ENCODE peak calls at places on chromosome 19, in five cellular contexts. Y, W, G, E and H are unnamed samples.

GRCh38 chr19:51131780-51132680 is 7.3 kb downstream of the SIGLEC9 start:
- DNase-seq in G (peak; percentile 38), W (no peak), E (peak; percentile 28), Y (peak; percentile 71), H (no peak)

GRCh38 chr19:5107432-5108122 is 138.7 kb downstream of the KDM4B start:
- DNase-seq in G (no peak), Y (no peak), W (no peak), E (no peak), H (no peak)

GRCh38 chr19:55540619-55541018 is 3.7 kb upstream of the SBK2 start:
- DNase-seq in Y (no peak), W (no peak), E (no peak), G (no peak), H (peak; percentile 74)

GRCh38 chr19:42066075-42066754 is 3.8 kb downstream of the GRIK5 start:
- DNase-seq in E (no peak), G (peak; percentile 19), W (no peak), Y (no peak), H (peak; percentile 56)

GRCh38 chr19:38303517-38304351 is at the start of gene C19orf33:
- DNase-seq in W (no peak), Y (peak; percentile 93), G (no peak), E (no peak), H (no peak)

GRCh38 chr19:16714702-16715294 is 4.8 kb upstream of the NWD1 start:
- DNase-seq in E (peak; percentile 40), G (peak; percentile 24), W (peak; percentile 28), Y (peak; percentile 25), H (peak; percentile 69)

GRCh38 chr19:40995355-40995754 is 4.3 kb downstream of the CYP2B6 start:
- DNase-seq in G (no peak), E (no peak), W (no peak), Y (no peak), H (no peak)

GRCh38 chr19:27972291-27973040 is 1240.5 kb downstream of the UQCRFS1 start:
- DNase-seq in G (no peak), E (no peak), Y (peak; percentile 52), W (no peak), H (no peak)

GRCh38 chr19:44912854-44913253 is 1.6 kb upstream of the APOC1 start:
- DNase-seq in E (no peak), G (no peak), W (no peak), Y (no peak), H (peak; percentile 79)

GRCh38 chr19:37401078-37401477 is 30.2 kb downstream of the ZNF527 start:
- DNase-seq in E (no peak), W (no peak), Y (no peak), G (no peak), H (no peak)

GRCh38 chr19:38974599-38975213 is 836 bp downstream of the FBXO17 start:
- DNase-seq in Y (peak; percentile 19), G (no peak), W (no peak), E (no peak), H (no peak)

GRCh38 chr19:40241809-40242384 is 15.4 kb upstream of the CCNP start:
- DNase-seq in W (no peak), G (no peak), Y (no peak), E (no peak), H (no peak)

GRCh38 chr19:29771708-29772415 is 39.9 kb upstream of the CCNE1 start:
- DNase-seq in E (peak; percentile 33), G (peak; percentile 37), W (peak; percentile 58), Y (peak; percentile 85), H (peak; percentile 82)

GRCh38 chr19:55405638-55406037 is 1.9 kb downstream of the UBE2S start:
- DNase-seq in Y (no peak), W (no peak), E (no peak), G (no peak), H (no peak)

GRCh38 chr19:44282846-44283245 is 22.0 kb downstream of the ZNF235 start:
- DNase-seq in G (peak; percentile 19), Y (no peak), E (no peak), W (no peak), H (no peak)

GRCh38 chr19:48501446-48501960 is 10.1 kb downstream of the LMTK3 start:
- DNase-seq in W (peak; percentile 72), Y (peak; percentile 96), E (peak; percentile 47), G (no peak), H (no peak)

GRCh38 chr19:29404951-29405727 is 120.7 kb upstream of the VSTM2B start:
- DNase-seq in W (no peak), G (no peak), E (no peak), Y (peak; percentile 45), H (peak; percentile 17)

GRCh38 chr19:383922-384800 is 24.8 kb downstream of the C2CD4C start:
- DNase-seq in E (no peak), Y (peak; percentile 49), G (no peak), W (peak; percentile 38), H (peak; percentile 15)

GRCh38 chr19:47274891-47275865 is 493 bp downstream of the INAFM1 start:
- DNase-seq in W (peak; percentile 43), Y (no peak), G (no peak), E (peak; percentile 23), H (peak; percentile 29)

GRCh38 chr19:31300406-31300805 is 48.8 kb downstream of the TSHZ3 start:
- DNase-seq in G (no peak), Y (no peak), W (no peak), E (no peak), H (no peak)

GRCh38 chr19:44059229-44059628 is 7.4 kb downstream of the ZNF223 start:
- DNase-seq in G (no peak), E (no peak), W (no peak), Y (no peak), H (no peak)

GRCh38 chr19:35388277-35389054 is 17.6 kb downstream of the GPR42 start:
- DNase-seq in G (no peak), Y (no peak), W (no peak), E (no peak), H (no peak)

GRCh38 chr19:43780706-43781525 is at the start of gene KCNN4:
- DNase-seq in E (peak; percentile 52), Y (peak; percentile 58), G (peak; percentile 67), W (no peak), H (no peak)

GRCh38 chr19:15419413-15420025 is 731 bp upstream of the AKAP8L start:
- DNase-seq in Y (no peak), E (no peak), W (no peak), G (no peak), H (no peak)

GRCh38 chr19:32373614-32374295 is 28.3 kb downstream of the ZNF507 start:
- DNase-seq in G (peak; percentile 100), E (no peak), W (peak; percentile 44), Y (peak; percentile 90), H (peak; percentile 79)

GRCh38 chr19:31656507-31656906 is 307.3 kb upstream of the TSHZ3 start:
- DNase-seq in Y (no peak), W (no peak), G (no peak), E (no peak), H (no peak)

GRCh38 chr19:17125728-17126677 is 50.4 kb downstream of the MYO9B start:
- DNase-seq in W (peak; percentile 36), Y (no peak), E (peak; percentile 75), G (peak; percentile 25), H (peak; percentile 22)

GRCh38 chr19:31448221-31448657 is 99.0 kb upstream of the TSHZ3 start:
- DNase-seq in G (peak; percentile 89), Y (peak; percentile 60), W (peak; percentile 29), E (no peak), H (peak; percentile 100)

GRCh38 chr19:38580080-38580479 is 37.7 kb downstream of the MAP4K1 start:
- DNase-seq in W (no peak), G (no peak), Y (no peak), E (no peak), H (no peak)

GRCh38 chr19:1630012-1630411 is 22.4 kb downstream of the TCF3 start:
- DNase-seq in E (no peak), G (no peak), W (no peak), Y (no peak), H (no peak)
- H3K4me1 ChIP-seq in E (no peaks in the 10 kb centered on the region), G (no peaks in the 10 kb centered on the region), W (no peaks in the 10 kb centered on the region), Y (peaks cover 10% of the 10 kb centered on the region), H (no peaks in the 10 kb centered on the region)

DNA sequence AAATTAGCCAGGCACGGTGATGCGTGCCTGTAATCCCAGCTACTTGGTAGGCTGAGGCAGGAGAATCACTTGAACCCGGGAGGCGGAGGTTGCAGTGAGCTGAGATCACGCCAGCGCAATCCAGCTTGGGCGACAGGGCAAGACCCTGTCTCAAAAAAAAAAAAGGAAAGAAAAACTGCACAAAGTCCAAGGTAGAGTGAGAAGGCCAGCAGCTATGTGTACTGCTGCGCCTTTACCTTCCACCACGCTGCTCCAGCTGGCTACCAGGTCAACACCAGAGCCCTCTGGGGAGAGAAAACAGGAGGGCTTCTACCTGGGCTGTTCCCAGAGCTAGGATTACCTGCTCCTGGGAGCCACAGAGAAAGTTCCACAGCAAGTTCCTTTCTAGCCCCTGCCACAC is 3.2 kb downstream of the ELL start:
- DNase-seq in G (no peak), Y (no peak), E (no peak), W (no peak), H (no peak)
- H3K4me1 ChIP-seq in G (peaks cover 19% of the 10 kb centered on the region), Y (peaks cover 46% of the 10 kb centered on the region), E (peaks cover 35% of the 10 kb centered on the region), W (peaks cover 56% of the 10 kb centered on the region), H (peaks cover 7% of the 10 kb centered on the region)

GRCh38 chr19:13033819-13034611 is 38.7 kb downstream of the NFIX start:
- DNase-seq in G (peak; percentile 45), E (peak; percentile 56), W (peak; percentile 84), Y (peak; percentile 60), H (peak; percentile 78)
- H3K4me1 ChIP-seq in G (peaks cover 45% of the 10 kb centered on the region), E (no peaks in the 10 kb centered on the region), W (peaks cover 67% of the 10 kb centered on the region), Y (peaks cover 18% of the 10 kb centered on the region), H (peaks cover 93% of the 10 kb centered on the region)

GRCh38 chr19:2634960-2635359 is 67.5 kb downstream of the GNG7 start:
- DNase-seq in Y (no peak), W (no peak), E (no peak), G (no peak), H (no peak)
- H3K4me1 ChIP-seq in Y (peaks cover 3% of the 10 kb centered on the region), W (peaks cover 50% of the 10 kb centered on the region), E (peaks cover 27% of the 10 kb centered on the region), G (peaks cover 5% of the 10 kb centered on the region), H (no peaks in the 10 kb centered on the region)

GRCh38 chr19:10194500-10195198 is at the start of gene DNMT1:
- DNase-seq in E (peak; percentile 93), W (peak; percentile 91), Y (peak; percentile 98), G (peak; percentile 95), H (peak; percentile 97)

GRCh38 chr19:10192922-10193321 is 1.8 kb downstream of the DNMT1 start:
- DNase-seq in G (no peak), W (no peak), E (no peak), Y (no peak), H (no peak)

GRCh38 chr19:10193666-10194499 is 870 bp downstream of the DNMT1 start:
- DNase-seq in G (peak; percentile 76), W (no peak), E (no peak), Y (peak; percentile 23), H (peak; percentile 6)

GRCh38 chr19:10191347-10191746 is 3.4 kb downstream of the DNMT1 start:
- DNase-seq in W (no peak), G (peak; percentile 95), Y (no peak), E (no peak), H (no peak)

DNA sequence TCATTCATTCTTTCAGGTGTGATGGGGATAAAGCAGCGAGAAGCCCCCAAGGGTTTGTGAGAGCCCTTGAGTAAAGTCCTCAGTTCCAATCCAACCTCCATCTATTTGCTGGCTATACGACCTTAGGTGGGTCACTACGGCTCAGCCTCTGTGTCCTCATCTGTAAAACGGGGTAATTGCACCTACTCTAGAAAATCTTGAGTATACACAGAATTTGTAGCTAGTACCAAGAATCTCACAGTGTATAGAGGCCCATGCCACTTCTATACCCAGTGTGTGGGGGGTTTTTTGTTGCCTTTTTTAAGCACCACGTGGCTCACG is 406 bp upstream of the DNMT1 start:
- DNase-seq in Y (no peak), G (no peak), W (no peak), E (no peak), H (no peak)
- H3K4me1 ChIP-seq in Y (peaks cover 7% of the 10 kb centered on the region), G (peaks cover 5% of the 10 kb centered on the region), W (peaks cover 15% of the 10 kb centered on the region), E (peaks cover 15% of the 10 kb centered on the region), H (no peaks in the 10 kb centered on the region)